ENCODE peak calls at places on chromosomes 7 and 10, in four cellular contexts. One of them, this sample, is unnamed.

GRCh38 chr10:126504051-126504760 is 115.9 kb upstream of the ADAM12 start:
- DNase-seq in fibroblast of lung: peak
- DNase-seq in heart left ventricle: peak
- DNase-seq in GM12865: peak
- DNase-seq in this sample: peak

GRCh38 chr10:114306116-114306973 is 67.3 kb downstream of the VWA2 start:
- DNase-seq in heart left ventricle: no peak
- DNase-seq in GM12865: no peak
- DNase-seq in fibroblast of lung: peak
- DNase-seq in this sample: peak

GRCh38 chr7:43456200-43456599 is 126.7 kb upstream of the STK17A start:
- DNase-seq in GM12865: no peak
- DNase-seq in fibroblast of lung: no peak
- DNase-seq in heart left ventricle: no peak
- DNase-seq in this sample: no peak

GRCh38 chr10:52959810-52960209 is 187.2 kb upstream of the MBL2 start:
- DNase-seq in fibroblast of lung: no peak
- DNase-seq in GM12865: no peak
- DNase-seq in heart left ventricle: no peak
- DNase-seq in this sample: no peak

GRCh38 chr7:98394377-98394836 is 6.5 kb downstream of the BAIAP2L1 start:
- DNase-seq in GM12865: no peak
- DNase-seq in fibroblast of lung: peak
- DNase-seq in heart left ventricle: no peak
- DNase-seq in this sample: peak

GRCh38 chr10:68231106-68231901 is 609 bp downstream of the ATOH7 start:
- DNase-seq in fibroblast of lung: peak
- DNase-seq in heart left ventricle: peak
- DNase-seq in GM12865: peak
- DNase-seq in this sample: no peak

GRCh38 chr7:123846217-123846891 is 1.4 kb downstream of the HYAL4 start:
- DNase-seq in GM12865: peak
- DNase-seq in fibroblast of lung: no peak
- DNase-seq in heart left ventricle: no peak
- DNase-seq in this sample: no peak

GRCh38 chr10:24397662-24398061 is 188.7 kb downstream of the KIAA1217 start:
- DNase-seq in GM12865: no peak
- DNase-seq in heart left ventricle: no peak
- DNase-seq in fibroblast of lung: no peak
- DNase-seq in this sample: no peak

GRCh38 chr10:124465777-124466488 is 4.3 kb downstream of the LHPP start:
- DNase-seq in heart left ventricle: no peak
- DNase-seq in GM12865: no peak
- DNase-seq in fibroblast of lung: no peak
- DNase-seq in this sample: no peak

GRCh38 chr7:145169908-145170307 is 334.1 kb upstream of the TPK1 start:
- DNase-seq in GM12865: no peak
- DNase-seq in heart left ventricle: no peak
- DNase-seq in fibroblast of lung: peak
- DNase-seq in this sample: no peak

GRCh38 chr10:114289096-114289436 is 50.0 kb downstream of the VWA2 start:
- DNase-seq in GM12865: no peak
- DNase-seq in heart left ventricle: no peak
- DNase-seq in fibroblast of lung: no peak
- DNase-seq in this sample: no peak

GRCh38 chr10:22649390-22649841 is 65.0 kb downstream of the PIP4K2A start:
- DNase-seq in GM12865: peak
- DNase-seq in fibroblast of lung: no peak
- DNase-seq in heart left ventricle: no peak
- DNase-seq in this sample: no peak

GRCh38 chr7:116230191-116231005 is 20.1 kb downstream of the TES start:
- DNase-seq in fibroblast of lung: no peak
- DNase-seq in heart left ventricle: peak
- DNase-seq in GM12865: peak
- DNase-seq in this sample: no peak

GRCh38 chr7:99036531-99037175 is 107.3 kb downstream of the SMURF1 start:
- DNase-seq in heart left ventricle: no peak
- DNase-seq in GM12865: no peak
- DNase-seq in fibroblast of lung: peak
- DNase-seq in this sample: no peak

GRCh38 chr7:127598318-127598717 is 4.8 kb downstream of the FSCN3 start:
- DNase-seq in heart left ventricle: no peak
- DNase-seq in fibroblast of lung: no peak
- DNase-seq in GM12865: no peak
- DNase-seq in this sample: no peak

GRCh38 chr10:91194497-91195179 is 25.8 kb upstream of the PCGF5 start:
- DNase-seq in fibroblast of lung: peak
- DNase-seq in heart left ventricle: no peak
- DNase-seq in GM12865: no peak
- DNase-seq in this sample: no peak

GRCh38 chr10:61262486-61263261 is 190.5 kb downstream of the TMEM26 start:
- DNase-seq in heart left ventricle: no peak
- DNase-seq in fibroblast of lung: peak
- DNase-seq in GM12865: no peak
- DNase-seq in this sample: peak

GRCh38 chr10:38054361-38054797 is 39.8 kb upstream of the ZNF37A start:
- DNase-seq in GM12865: no peak
- DNase-seq in heart left ventricle: no peak
- DNase-seq in fibroblast of lung: peak
- DNase-seq in this sample: peak

GRCh38 chr7:152341039-152341913 is 94.5 kb downstream of the KMT2C start:
- DNase-seq in fibroblast of lung: peak
- DNase-seq in heart left ventricle: peak
- DNase-seq in GM12865: peak
- DNase-seq in this sample: no peak

GRCh38 chr7:87060288-87060537 is 759 bp upstream of the ELAPOR2 start:
- DNase-seq in fibroblast of lung: no peak
- DNase-seq in heart left ventricle: no peak
- DNase-seq in GM12865: no peak
- DNase-seq in this sample: no peak

GRCh38 chr7:134366481-134366880 is 49.8 kb upstream of the SLC35B4 start:
- DNase-seq in GM12865: no peak
- DNase-seq in heart left ventricle: no peak
- DNase-seq in fibroblast of lung: no peak
- DNase-seq in this sample: no peak

GRCh38 chr10:131452926-131453771 is 141.6 kb upstream of the TCERG1L start:
- DNase-seq in heart left ventricle: no peak
- DNase-seq in GM12865: no peak
- DNase-seq in fibroblast of lung: no peak
- DNase-seq in this sample: no peak

GRCh38 chr7:18345641-18346234 is 149.8 kb upstream of the HDAC9 start:
- DNase-seq in GM12865: peak
- DNase-seq in fibroblast of lung: peak
- DNase-seq in heart left ventricle: no peak
- DNase-seq in this sample: no peak

GRCh38 chr7:927031-927671 is 27.3 kb downstream of the ADAP1 start:
- DNase-seq in fibroblast of lung: no peak
- DNase-seq in GM12865: no peak
- DNase-seq in heart left ventricle: peak
- DNase-seq in this sample: no peak

GRCh38 chr10:127695431-127695830 is 41.6 kb upstream of the FOXI2 start:
- DNase-seq in heart left ventricle: no peak
- DNase-seq in fibroblast of lung: no peak
- DNase-seq in GM12865: no peak
- DNase-seq in this sample: no peak

GRCh38 chr7:21999896-22000295 is 54.2 kb upstream of the CDCA7L start:
- DNase-seq in fibroblast of lung: peak
- DNase-seq in heart left ventricle: no peak
- DNase-seq in GM12865: no peak
- DNase-seq in this sample: no peak

GRCh38 chr10:96714031-96714590 is 6.2 kb downstream of the PIK3AP1 start:
- DNase-seq in heart left ventricle: no peak
- DNase-seq in fibroblast of lung: no peak
- DNase-seq in GM12865: no peak
- DNase-seq in this sample: peak

GRCh38 chr10:80196270-80196949 is 8.9 kb downstream of the ANXA11 start:
- DNase-seq in GM12865: peak
- DNase-seq in fibroblast of lung: no peak
- DNase-seq in heart left ventricle: no peak
- DNase-seq in this sample: no peak

GRCh38 chr7:83947260-83947659 is 247.3 kb downstream of the SEMA3A start:
- DNase-seq in heart left ventricle: no peak
- DNase-seq in GM12865: peak
- DNase-seq in fibroblast of lung: no peak
- DNase-seq in this sample: no peak

GRCh38 chr10:91602449-91602848 is 30.4 kb downstream of the PPP1R3C start:
- DNase-seq in heart left ventricle: no peak
- DNase-seq in fibroblast of lung: no peak
- DNase-seq in GM12865: no peak
- DNase-seq in this sample: no peak

GRCh38 chr7:24858108-24858977 is 101.1 kb upstream of the GSDME start:
- DNase-seq in heart left ventricle: no peak
- DNase-seq in fibroblast of lung: no peak
- DNase-seq in GM12865: no peak
- DNase-seq in this sample: no peak

GRCh38 chr10:11440250-11441150 is 170.9 kb downstream of the USP6NL start:
- DNase-seq in fibroblast of lung: no peak
- DNase-seq in GM12865: peak
- DNase-seq in heart left ventricle: no peak
- DNase-seq in this sample: no peak

GRCh38 chr10:50480054-50481007 is 143.4 kb downstream of the SGMS1 start:
- DNase-seq in fibroblast of lung: no peak
- DNase-seq in heart left ventricle: no peak
- DNase-seq in GM12865: peak
- DNase-seq in this sample: no peak

GRCh38 chr7:128030999-128031681 is at the start of gene LRRC4:
- DNase-seq in GM12865: peak
- DNase-seq in heart left ventricle: peak
- DNase-seq in fibroblast of lung: peak
- DNase-seq in this sample: no peak

GRCh38 chr10:133087679-133088523 is at the start of gene ADGRA1:
- DNase-seq in heart left ventricle: no peak
- DNase-seq in fibroblast of lung: no peak
- DNase-seq in GM12865: no peak
- DNase-seq in this sample: no peak

GRCh38 chr10:71357792-71358265 is 38.8 kb downstream of the SLC29A3 start:
- DNase-seq in GM12865: no peak
- DNase-seq in fibroblast of lung: peak
- DNase-seq in heart left ventricle: no peak
- DNase-seq in this sample: no peak

GRCh38 chr10:73888514-73888913 is 14.2 kb upstream of the CAMK2G start:
- DNase-seq in heart left ventricle: no peak
- DNase-seq in fibroblast of lung: peak
- DNase-seq in GM12865: no peak
- DNase-seq in this sample: no peak

GRCh38 chr7:158249692-158250091 is 337.9 kb downstream of the PTPRN2 start:
- DNase-seq in heart left ventricle: peak
- DNase-seq in fibroblast of lung: no peak
- DNase-seq in GM12865: no peak
- DNase-seq in this sample: no peak

GRCh38 chr7:17368856-17369520 is 70.5 kb downstream of the AHR start:
- DNase-seq in GM12865: no peak
- DNase-seq in fibroblast of lung: no peak
- DNase-seq in heart left ventricle: no peak
- DNase-seq in this sample: no peak

GRCh38 chr10:6061056-6061455 is 1.1 kb downstream of the IL2RA start:
- DNase-seq in fibroblast of lung: no peak
- DNase-seq in heart left ventricle: no peak
- DNase-seq in GM12865: no peak
- DNase-seq in this sample: no peak
- H3K4me3 ChIP-seq in fibroblast of lung: no peak
- H3K4me3 ChIP-seq in heart left ventricle: no peak
- H3K4me3 ChIP-seq in GM12865: no peak
- H3K4me3 ChIP-seq in this sample: no peak

GRCh38 chr10:48656928-48657327 is 27.7 kb upstream of the WDFY4 start:
- DNase-seq in fibroblast of lung: no peak
- DNase-seq in GM12865: no peak
- DNase-seq in heart left ventricle: no peak
- DNase-seq in this sample: no peak

GRCh38 chr10:48658243-48658888 is 26.3 kb upstream of the WDFY4 start:
- DNase-seq in fibroblast of lung: peak
- DNase-seq in heart left ventricle: peak
- DNase-seq in GM12865: peak
- DNase-seq in this sample: no peak

GRCh38 chr10:48661441-48661840 is 23.2 kb upstream of the WDFY4 start:
- DNase-seq in fibroblast of lung: no peak
- DNase-seq in heart left ventricle: no peak
- DNase-seq in GM12865: no peak
- DNase-seq in this sample: no peak

GRCh38 chr10:48658889-48659269 is 25.8 kb upstream of the WDFY4 start:
- DNase-seq in GM12865: no peak
- DNase-seq in fibroblast of lung: no peak
- DNase-seq in heart left ventricle: no peak
- DNase-seq in this sample: no peak

GRCh38 chr10:48659790-48660189 is 24.9 kb upstream of the WDFY4 start:
- DNase-seq in GM12865: peak
- DNase-seq in fibroblast of lung: peak
- DNase-seq in heart left ventricle: no peak
- DNase-seq in this sample: no peak
- TF ChIP-seq CTCF in GM12865: peak
- TF ChIP-seq CTCF in fibroblast of lung: no peak
- TF ChIP-seq CTCF in heart left ventricle: peak
- TF ChIP-seq CTCF in this sample: peak

GRCh38 chr7:80135306-80136104 is 874 bp downstream of the GNAI1 start:
- DNase-seq in GM12865: no peak
- DNase-seq in heart left ventricle: no peak
- DNase-seq in fibroblast of lung: peak
- DNase-seq in this sample: no peak

GRCh38 chr7:80133361-80134104 is 1.1 kb upstream of the GNAI1 start:
- DNase-seq in heart left ventricle: no peak
- DNase-seq in GM12865: no peak
- DNase-seq in fibroblast of lung: no peak
- DNase-seq in this sample: no peak

GRCh38 chr7:80131675-80132435 is 2.8 kb upstream of the GNAI1 start:
- DNase-seq in heart left ventricle: no peak
- DNase-seq in GM12865: no peak
- DNase-seq in fibroblast of lung: no peak
- DNase-seq in this sample: no peak

GRCh38 chr7:80134536-80135305 is at the start of gene GNAI1:
- DNase-seq in GM12865: peak
- DNase-seq in fibroblast of lung: peak
- DNase-seq in heart left ventricle: peak
- DNase-seq in this sample: peak

GRCh38 chr7:80134105-80134535 is 511 bp upstream of the GNAI1 start:
- DNase-seq in heart left ventricle: no peak
- DNase-seq in GM12865: no peak
- DNase-seq in fibroblast of lung: no peak
- DNase-seq in this sample: no peak
- H3K4me3 ChIP-seq in heart left ventricle: peak
- H3K4me3 ChIP-seq in GM12865: no peak
- H3K4me3 ChIP-seq in fibroblast of lung: peak
- H3K4me3 ChIP-seq in this sample: peak

GRCh38 chr10:104617831-104618230 is 23.3 kb upstream of the SORCS3 start:
- DNase-seq in fibroblast of lung: no peak
- DNase-seq in GM12865: no peak
- DNase-seq in heart left ventricle: no peak
- DNase-seq in this sample: no peak

GRCh38 chr10:104612577-104613205 is 28.4 kb upstream of the SORCS3 start:
- DNase-seq in fibroblast of lung: no peak
- DNase-seq in heart left ventricle: no peak
- DNase-seq in GM12865: no peak
- DNase-seq in this sample: no peak

GRCh38 chr10:104614245-104614831 is 26.8 kb upstream of the SORCS3 start:
- DNase-seq in fibroblast of lung: peak
- DNase-seq in heart left ventricle: no peak
- DNase-seq in GM12865: peak
- DNase-seq in this sample: no peak
- TF ChIP-seq CTCF in fibroblast of lung: peak
- TF ChIP-seq CTCF in heart left ventricle: no peak
- TF ChIP-seq CTCF in GM12865: peak
- TF ChIP-seq CTCF in this sample: peak

GRCh38 chr7:41698114-41698513 is 4.8 kb downstream of the INHBA start:
- DNase-seq in GM12865: no peak
- DNase-seq in heart left ventricle: no peak
- DNase-seq in fibroblast of lung: no peak
- DNase-seq in this sample: no peak
- H3K4me3 ChIP-seq in GM12865: no peak
- H3K4me3 ChIP-seq in heart left ventricle: peak
- H3K4me3 ChIP-seq in fibroblast of lung: peak
- H3K4me3 ChIP-seq in this sample: peak